ENCODE peak calls at places on chromosome 7, in nine cellular contexts. One of them, this sample, is unnamed.

GRCh38 chr7:96508371-96508770 is 186.5 kb upstream of the SLC25A13 start:
- DNase-seq in bronchial epithelial cell: peak
- DNase-seq in endothelial cell: no peak
- DNase-seq in transverse colon: no peak
- DNase-seq in progenitor cell of endocrine pancreas: no peak
- DNase-seq in GM13977: no peak
- DNase-seq in OCI-LY7: no peak
- DNase-seq in WTC11: no peak
- DNase-seq in osteocyte: no peak
- DNase-seq in this sample: no peak

GRCh38 chr7:36040679-36041078 is 112.4 kb upstream of the EEPD1 start:
- DNase-seq in OCI-LY7: no peak
- DNase-seq in progenitor cell of endocrine pancreas: no peak
- DNase-seq in transverse colon: no peak
- DNase-seq in bronchial epithelial cell: peak
- DNase-seq in WTC11: no peak
- DNase-seq in endothelial cell: no peak
- DNase-seq in GM13977: no peak
- DNase-seq in osteocyte: no peak
- DNase-seq in this sample: no peak

GRCh38 chr7:50339990-50340500 is 35.5 kb downstream of the IKZF1 start:
- DNase-seq in progenitor cell of endocrine pancreas: no peak
- DNase-seq in bronchial epithelial cell: no peak
- DNase-seq in OCI-LY7: peak
- DNase-seq in WTC11: no peak
- DNase-seq in transverse colon: peak
- DNase-seq in endothelial cell: no peak
- DNase-seq in osteocyte: no peak
- DNase-seq in GM13977: no peak
- DNase-seq in this sample: no peak

GRCh38 chr7:65371468-65371867 is 2.2 kb upstream of the ZNF92 start:
- DNase-seq in transverse colon: no peak
- DNase-seq in WTC11: no peak
- DNase-seq in progenitor cell of endocrine pancreas: no peak
- DNase-seq in OCI-LY7: no peak
- DNase-seq in bronchial epithelial cell: no peak
- DNase-seq in GM13977: no peak
- DNase-seq in osteocyte: no peak
- DNase-seq in endothelial cell: no peak
- DNase-seq in this sample: no peak

GRCh38 chr7:155430606-155431005 is 27.3 kb upstream of the EN2 start:
- DNase-seq in endothelial cell: no peak
- DNase-seq in OCI-LY7: no peak
- DNase-seq in osteocyte: no peak
- DNase-seq in bronchial epithelial cell: no peak
- DNase-seq in transverse colon: no peak
- DNase-seq in WTC11: no peak
- DNase-seq in GM13977: no peak
- DNase-seq in progenitor cell of endocrine pancreas: no peak
- DNase-seq in this sample: no peak

GRCh38 chr7:12357508-12357907 is 46.2 kb downstream of the VWDE start:
- DNase-seq in WTC11: no peak
- DNase-seq in transverse colon: no peak
- DNase-seq in osteocyte: no peak
- DNase-seq in bronchial epithelial cell: no peak
- DNase-seq in OCI-LY7: no peak
- DNase-seq in endothelial cell: no peak
- DNase-seq in GM13977: peak
- DNase-seq in progenitor cell of endocrine pancreas: no peak
- DNase-seq in this sample: no peak

GRCh38 chr7:37284805-37285211 is 163.9 kb downstream of the ELMO1 start:
- DNase-seq in osteocyte: no peak
- DNase-seq in WTC11: peak
- DNase-seq in bronchial epithelial cell: peak
- DNase-seq in GM13977: peak
- DNase-seq in endothelial cell: peak
- DNase-seq in progenitor cell of endocrine pancreas: peak
- DNase-seq in OCI-LY7: peak
- DNase-seq in transverse colon: peak
- DNase-seq in this sample: peak

GRCh38 chr7:130490287-130490686 is 1.6 kb upstream of the MEST start:
- DNase-seq in GM13977: no peak
- DNase-seq in progenitor cell of endocrine pancreas: no peak
- DNase-seq in transverse colon: no peak
- DNase-seq in bronchial epithelial cell: no peak
- DNase-seq in WTC11: peak
- DNase-seq in OCI-LY7: no peak
- DNase-seq in osteocyte: no peak
- DNase-seq in endothelial cell: peak
- DNase-seq in this sample: no peak

GRCh38 chr7:49424109-49424508 is 349.3 kb upstream of the VWC2 start:
- DNase-seq in transverse colon: no peak
- DNase-seq in GM13977: no peak
- DNase-seq in OCI-LY7: no peak
- DNase-seq in progenitor cell of endocrine pancreas: no peak
- DNase-seq in bronchial epithelial cell: peak
- DNase-seq in WTC11: no peak
- DNase-seq in osteocyte: no peak
- DNase-seq in endothelial cell: no peak
- DNase-seq in this sample: no peak

GRCh38 chr7:21939136-21939857 is 6.4 kb downstream of the CDCA7L start:
- DNase-seq in WTC11: no peak
- DNase-seq in endothelial cell: no peak
- DNase-seq in bronchial epithelial cell: peak
- DNase-seq in transverse colon: no peak
- DNase-seq in OCI-LY7: no peak
- DNase-seq in progenitor cell of endocrine pancreas: no peak
- DNase-seq in GM13977: peak
- DNase-seq in osteocyte: no peak
- DNase-seq in this sample: no peak

GRCh38 chr7:130853503-130854279 is 119.7 kb upstream of the KLF14 start:
- DNase-seq in GM13977: no peak
- DNase-seq in WTC11: no peak
- DNase-seq in OCI-LY7: no peak
- DNase-seq in transverse colon: no peak
- DNase-seq in osteocyte: no peak
- DNase-seq in endothelial cell: no peak
- DNase-seq in bronchial epithelial cell: peak
- DNase-seq in progenitor cell of endocrine pancreas: no peak
- DNase-seq in this sample: peak

GRCh38 chr7:136874393-136875032 is 6.1 kb downstream of the CHRM2 start:
- DNase-seq in transverse colon: no peak
- DNase-seq in WTC11: no peak
- DNase-seq in osteocyte: no peak
- DNase-seq in endothelial cell: no peak
- DNase-seq in progenitor cell of endocrine pancreas: no peak
- DNase-seq in bronchial epithelial cell: peak
- DNase-seq in GM13977: no peak
- DNase-seq in OCI-LY7: peak
- DNase-seq in this sample: no peak

GRCh38 chr7:7772385-7772784 is 54.0 kb upstream of the RPA3 start:
- DNase-seq in GM13977: no peak
- DNase-seq in WTC11: no peak
- DNase-seq in bronchial epithelial cell: peak
- DNase-seq in transverse colon: no peak
- DNase-seq in osteocyte: no peak
- DNase-seq in OCI-LY7: peak
- DNase-seq in progenitor cell of endocrine pancreas: no peak
- DNase-seq in endothelial cell: no peak
- DNase-seq in this sample: no peak

GRCh38 chr7:25068814-25069213 is 56.2 kb downstream of the CYCS start:
- DNase-seq in transverse colon: no peak
- DNase-seq in endothelial cell: no peak
- DNase-seq in bronchial epithelial cell: no peak
- DNase-seq in progenitor cell of endocrine pancreas: no peak
- DNase-seq in osteocyte: no peak
- DNase-seq in GM13977: no peak
- DNase-seq in WTC11: no peak
- DNase-seq in OCI-LY7: no peak
- DNase-seq in this sample: no peak

GRCh38 chr7:32161708-32162107 is 91.5 kb upstream of the PDE1C start:
- DNase-seq in osteocyte: no peak
- DNase-seq in OCI-LY7: no peak
- DNase-seq in progenitor cell of endocrine pancreas: no peak
- DNase-seq in endothelial cell: no peak
- DNase-seq in GM13977: no peak
- DNase-seq in transverse colon: no peak
- DNase-seq in bronchial epithelial cell: no peak
- DNase-seq in WTC11: no peak
- DNase-seq in this sample: no peak

GRCh38 chr7:32163911-32164310 is 93.7 kb upstream of the PDE1C start:
- DNase-seq in transverse colon: no peak
- DNase-seq in OCI-LY7: no peak
- DNase-seq in endothelial cell: no peak
- DNase-seq in bronchial epithelial cell: no peak
- DNase-seq in osteocyte: no peak
- DNase-seq in GM13977: no peak
- DNase-seq in WTC11: no peak
- DNase-seq in progenitor cell of endocrine pancreas: no peak
- DNase-seq in this sample: no peak

GRCh38 chr7:32167256-32167655 is 97.0 kb upstream of the PDE1C start:
- DNase-seq in bronchial epithelial cell: no peak
- DNase-seq in WTC11: no peak
- DNase-seq in endothelial cell: no peak
- DNase-seq in transverse colon: no peak
- DNase-seq in GM13977: no peak
- DNase-seq in OCI-LY7: no peak
- DNase-seq in progenitor cell of endocrine pancreas: no peak
- DNase-seq in osteocyte: no peak
- DNase-seq in this sample: no peak

GRCh38 chr7:32163141-32163806 is 93.1 kb upstream of the PDE1C start:
- DNase-seq in progenitor cell of endocrine pancreas: no peak
- DNase-seq in WTC11: no peak
- DNase-seq in bronchial epithelial cell: peak
- DNase-seq in OCI-LY7: no peak
- DNase-seq in osteocyte: no peak
- DNase-seq in endothelial cell: no peak
- DNase-seq in transverse colon: peak
- DNase-seq in GM13977: no peak
- DNase-seq in this sample: peak

DNA sequence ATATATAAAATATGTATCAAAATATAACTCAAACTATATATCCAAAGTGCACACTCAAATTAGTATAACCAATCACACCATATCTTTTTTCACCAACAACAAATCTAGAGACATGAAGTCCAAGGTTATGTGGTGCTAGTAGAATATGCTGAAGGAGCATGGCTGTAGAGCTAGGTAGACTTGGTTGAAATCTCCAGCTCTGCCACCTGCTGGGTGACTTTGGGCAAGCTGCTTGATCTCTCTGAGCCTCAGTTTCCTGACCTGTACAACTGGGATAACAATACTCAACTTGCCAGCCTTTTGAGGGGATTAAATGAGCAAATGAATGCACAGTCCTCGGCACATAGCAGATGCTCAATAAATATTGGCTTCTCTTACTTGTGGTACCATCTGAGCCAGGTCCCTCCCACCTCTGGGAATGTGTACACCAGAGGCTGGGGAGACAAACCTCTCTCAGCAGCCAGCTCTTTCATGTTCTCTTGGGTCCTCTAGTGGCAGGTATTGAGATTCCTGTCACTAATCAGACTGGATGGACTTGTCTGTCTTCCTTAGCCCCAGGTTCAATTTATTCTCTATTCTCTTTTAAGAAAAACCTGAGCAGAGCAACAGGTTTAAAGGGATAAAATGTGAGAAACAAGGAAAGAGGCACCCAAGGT is 94.3 kb upstream of the PDE1C start:
- DNase-seq in GM13977: peak
- DNase-seq in endothelial cell: no peak
- DNase-seq in OCI-LY7: no peak
- DNase-seq in transverse colon: peak
- DNase-seq in osteocyte: no peak
- DNase-seq in WTC11: peak
- DNase-seq in bronchial epithelial cell: peak
- DNase-seq in progenitor cell of endocrine pancreas: no peak
- DNase-seq in this sample: peak
- TF ChIP-seq CTCF in GM13977: peak
- TF ChIP-seq CTCF in endothelial cell: peak
- TF ChIP-seq CTCF in OCI-LY7: peak
- TF ChIP-seq CTCF in transverse colon: no peak
- TF ChIP-seq CTCF in osteocyte: peak
- TF ChIP-seq CTCF in WTC11: peak
- TF ChIP-seq CTCF in bronchial epithelial cell: peak
- TF ChIP-seq CTCF in progenitor cell of endocrine pancreas: peak
- TF ChIP-seq CTCF in this sample: peak

DNA sequence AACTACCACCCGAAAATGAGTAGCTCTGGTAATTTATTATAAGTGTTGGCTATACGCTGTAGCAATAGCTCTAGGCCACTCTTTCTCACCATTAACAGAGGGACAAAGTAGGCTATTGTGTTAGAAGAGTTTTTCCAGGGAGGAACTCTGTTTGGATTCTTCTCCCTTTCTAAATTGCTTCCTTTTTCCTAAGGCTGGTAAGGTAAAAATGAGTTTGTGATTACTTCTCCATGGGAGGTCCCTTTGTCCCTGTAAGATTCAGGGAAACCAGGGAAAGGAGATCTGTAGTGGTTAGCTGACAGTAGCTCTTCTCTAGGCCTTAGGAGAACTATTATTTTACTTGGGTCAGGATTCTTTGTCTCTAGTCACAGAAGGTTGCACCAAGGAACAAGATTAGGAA is 23.2 kb upstream of the SEMA3E start:
- DNase-seq in transverse colon: no peak
- DNase-seq in WTC11: no peak
- DNase-seq in GM13977: no peak
- DNase-seq in endothelial cell: no peak
- DNase-seq in progenitor cell of endocrine pancreas: no peak
- DNase-seq in bronchial epithelial cell: no peak
- DNase-seq in OCI-LY7: no peak
- DNase-seq in osteocyte: no peak
- DNase-seq in this sample: no peak
- TF ChIP-seq CTCF in transverse colon: no peak
- TF ChIP-seq CTCF in WTC11: no peak
- TF ChIP-seq CTCF in GM13977: no peak
- TF ChIP-seq CTCF in endothelial cell: no peak
- TF ChIP-seq CTCF in progenitor cell of endocrine pancreas: no peak
- TF ChIP-seq CTCF in bronchial epithelial cell: no peak
- TF ChIP-seq CTCF in OCI-LY7: no peak
- TF ChIP-seq CTCF in osteocyte: no peak
- TF ChIP-seq CTCF in this sample: no peak

DNA sequence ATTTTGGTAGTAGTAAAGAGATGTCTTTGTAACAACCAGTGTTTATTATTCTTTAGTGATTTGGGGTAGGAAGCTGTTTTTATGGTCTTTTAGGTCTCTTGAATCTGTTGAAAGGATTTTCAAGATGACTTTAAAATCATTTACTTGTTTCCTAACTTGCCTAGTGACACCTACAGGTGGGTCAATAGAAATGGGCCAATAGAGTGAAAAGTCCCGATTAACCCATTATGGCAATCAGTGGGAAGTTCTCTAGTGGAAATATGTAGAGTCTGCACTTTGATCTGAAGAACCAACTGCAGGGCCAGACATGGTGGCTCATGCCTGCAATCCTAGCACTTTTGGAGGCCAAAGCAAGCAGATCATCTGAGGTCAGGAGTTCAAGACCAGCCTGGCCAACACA is 374.7 kb upstream of the BMPER start:
- DNase-seq in bronchial epithelial cell: no peak
- DNase-seq in endothelial cell: no peak
- DNase-seq in osteocyte: no peak
- DNase-seq in transverse colon: no peak
- DNase-seq in WTC11: no peak
- DNase-seq in OCI-LY7: no peak
- DNase-seq in GM13977: no peak
- DNase-seq in progenitor cell of endocrine pancreas: no peak
- DNase-seq in this sample: no peak
- TF ChIP-seq CTCF in bronchial epithelial cell: no peak
- TF ChIP-seq CTCF in endothelial cell: no peak
- TF ChIP-seq CTCF in osteocyte: peak
- TF ChIP-seq CTCF in transverse colon: no peak
- TF ChIP-seq CTCF in WTC11: no peak
- TF ChIP-seq CTCF in OCI-LY7: peak
- TF ChIP-seq CTCF in GM13977: no peak
- TF ChIP-seq CTCF in progenitor cell of endocrine pancreas: no peak
- TF ChIP-seq CTCF in this sample: no peak

GRCh38 chr7:1640376-1641172 is 29.5 kb upstream of the ELFN1 start:
- DNase-seq in GM13977: no peak
- DNase-seq in progenitor cell of endocrine pancreas: no peak
- DNase-seq in bronchial epithelial cell: no peak
- DNase-seq in endothelial cell: no peak
- DNase-seq in OCI-LY7: no peak
- DNase-seq in osteocyte: no peak
- DNase-seq in WTC11: no peak
- DNase-seq in transverse colon: no peak
- DNase-seq in this sample: no peak
- TF ChIP-seq CTCF in GM13977: no peak
- TF ChIP-seq CTCF in progenitor cell of endocrine pancreas: no peak
- TF ChIP-seq CTCF in bronchial epithelial cell: peak
- TF ChIP-seq CTCF in endothelial cell: no peak
- TF ChIP-seq CTCF in OCI-LY7: peak
- TF ChIP-seq CTCF in osteocyte: no peak
- TF ChIP-seq CTCF in WTC11: peak
- TF ChIP-seq CTCF in transverse colon: no peak
- TF ChIP-seq CTCF in this sample: peak